ENCODE peak calls at places on chromosomes 2 and 18, in four cellular contexts. U is K562, R is SK-N-SH, T is HCT116. S is an unnamed sample.

GRCh38 chr2:67528320-67528719 is 131.2 kb downstream of the ETAA1 start:
- DNase-seq in R (no peak), T (no peak), U (no peak), S (no peak)

GRCh38 chr2:45268631-45269030 is 259.4 kb upstream of the SIX2 start:
- DNase-seq in T (no peak), R (no peak), U (no peak), S (no peak)

GRCh38 chr2:16525265-16525887 is 140.3 kb downstream of the CYRIA start:
- DNase-seq in R (peak), U (peak), T (peak), S (peak)

GRCh38 chr2:195758846-195759245 is 101.8 kb downstream of the SLC39A10 start:
- DNase-seq in T (no peak), R (no peak), U (no peak), S (no peak)

GRCh38 chr2:118177932-118178331 is 89.7 kb downstream of the INSIG2 start:
- DNase-seq in R (no peak), U (no peak), T (no peak), S (no peak)

GRCh38 chr2:179555681-179556283 is 291.1 kb upstream of the SESTD1 start:
- DNase-seq in T (no peak), U (no peak), R (no peak), S (no peak)

GRCh38 chr2:54942373-54942772 is 107.9 kb downstream of the RTN4 start:
- DNase-seq in T (no peak), R (no peak), U (no peak), S (no peak)

GRCh38 chr2:19733951-19734425 is 167.8 kb downstream of the TTC32 start:
- DNase-seq in T (no peak), R (no peak), U (no peak), S (no peak)

GRCh38 chr2:5690718-5691658 is 1.2 kb upstream of the SOX11 start:
- DNase-seq in T (no peak), U (no peak), R (peak), S (no peak)

GRCh38 chr2:26941486-26941885 is 29.0 kb upstream of the MAPRE3 start:
- DNase-seq in U (no peak), R (no peak), T (no peak), S (peak)

DNA sequence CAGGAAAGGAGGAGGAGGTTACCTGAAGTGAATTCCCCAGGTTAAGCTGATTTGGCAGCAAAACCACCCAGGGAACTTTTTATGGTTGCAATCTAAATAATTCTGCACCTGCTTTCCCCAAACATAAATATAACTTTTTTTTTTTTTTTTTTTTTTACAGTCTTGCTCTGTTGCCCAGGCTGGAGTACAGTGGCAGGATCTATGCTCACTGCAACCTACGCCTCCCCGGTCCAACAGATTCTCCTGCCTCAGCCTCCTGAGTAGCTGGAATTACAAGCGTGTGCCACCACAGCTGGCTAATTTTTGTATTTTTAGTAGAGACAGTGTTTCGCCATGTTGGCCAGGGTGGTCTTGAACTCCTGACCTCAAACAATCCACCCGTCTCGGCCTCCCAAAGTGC is 16.1 kb upstream of the PPP1CB start:
- DNase-seq in U (no peak), R (no peak), T (no peak), S (no peak)
- TF ChIP-seq JUND in U (no peak), R (no peak), T (no peak), S (no peak)

GRCh38 chr18:76565238-76566173 is 70.5 kb upstream of the ZNF516 start:
- DNase-seq in U (peak), T (no peak), R (peak), S (peak)

GRCh38 chr18:76562286-76562840 is 67.3 kb upstream of the ZNF516 start:
- DNase-seq in T (no peak), U (peak), R (peak), S (no peak)

GRCh38 chr18:76564636-76565237 is 69.7 kb upstream of the ZNF516 start:
- DNase-seq in T (no peak), U (no peak), R (no peak), S (peak)

GRCh38 chr18:76566987-76567386 is 71.9 kb upstream of the ZNF516 start:
- DNase-seq in T (no peak), U (no peak), R (no peak), S (no peak)

GRCh38 chr18:76564117-76564516 is 69.1 kb upstream of the ZNF516 start:
- DNase-seq in T (peak), U (no peak), R (no peak), S (no peak)
- TF ChIP-seq JUND in T (peak), U (no peak), R (no peak), S (no peak)

DNA sequence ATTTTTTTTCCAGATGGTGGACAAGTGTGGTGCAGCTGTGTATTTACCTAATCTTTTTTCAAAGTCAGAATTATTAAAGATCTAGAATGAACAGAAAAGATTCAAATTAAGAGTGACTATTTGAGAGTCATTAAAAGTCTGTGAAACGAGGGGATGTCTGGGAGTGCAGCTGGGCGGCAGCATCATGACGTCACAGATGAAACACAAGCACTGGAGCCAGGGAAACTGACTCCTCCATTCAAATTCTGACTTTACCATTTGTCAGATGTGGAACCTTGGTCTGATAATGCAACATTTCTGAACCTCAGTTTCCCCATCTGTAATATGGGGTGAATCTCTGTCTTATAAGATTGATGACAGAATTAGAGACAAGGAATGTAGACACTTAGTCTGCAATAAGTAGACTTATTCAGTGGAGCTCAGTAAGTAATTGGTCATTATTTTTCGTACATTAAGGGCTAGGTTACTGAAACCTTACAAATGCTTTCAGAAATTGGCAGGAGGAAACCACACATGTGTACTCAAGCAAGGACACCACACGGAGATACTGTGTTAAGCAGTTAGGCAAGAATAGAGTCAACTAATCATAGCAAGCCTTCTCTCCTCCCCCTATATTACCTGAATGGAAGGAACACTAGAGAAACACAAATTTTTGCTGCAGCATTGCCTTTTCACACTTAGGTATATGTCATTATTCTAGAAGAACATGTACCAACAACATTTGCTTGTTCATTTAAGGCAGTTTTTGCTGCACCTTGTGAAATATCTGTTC is 27.8 kb upstream of the CXXC1 start:
- DNase-seq in U (no peak), R (no peak), T (no peak), S (no peak)
- TF ChIP-seq JUND in U (no peak), R (no peak), T (no peak), S (no peak)

GRCh38 chr2:3251974-3252373 is 125.6 kb downstream of the EIPR1 start:
- DNase-seq in R (no peak), T (no peak), U (no peak), S (no peak)

GRCh38 chr2:3254438-3254941 is 123.1 kb downstream of the EIPR1 start:
- DNase-seq in R (no peak), T (no peak), U (no peak), S (no peak)

GRCh38 chr2:3256655-3257054 is 121.0 kb downstream of the EIPR1 start:
- DNase-seq in R (no peak), T (no peak), U (no peak), S (no peak)

GRCh38 chr2:3256157-3256556 is 121.5 kb downstream of the EIPR1 start:
- DNase-seq in R (no peak), U (no peak), T (no peak), S (no peak)

DNA sequence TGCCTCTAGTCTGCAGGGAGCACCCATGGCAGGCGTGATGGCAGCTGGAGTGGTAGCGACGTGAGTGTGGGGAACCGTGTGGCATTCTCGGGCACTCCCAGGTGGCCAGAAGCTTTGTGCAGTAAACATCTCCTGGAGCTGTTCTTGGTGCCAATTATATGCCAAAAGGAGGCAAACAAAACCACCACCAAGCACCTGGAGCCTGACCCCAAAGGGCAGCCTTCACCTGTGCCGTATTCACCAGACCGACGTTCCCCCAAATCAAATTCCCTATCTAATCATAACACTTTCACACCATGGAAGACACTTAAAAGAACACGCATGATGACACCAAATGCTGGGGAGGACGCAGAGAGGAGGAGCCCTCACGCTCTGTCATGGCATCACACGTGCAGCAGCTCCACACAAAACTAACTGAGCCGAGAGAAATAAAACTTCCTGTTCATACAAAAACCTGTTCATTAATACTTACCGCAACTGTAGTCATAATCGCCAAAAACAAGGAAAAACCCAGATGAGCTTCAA is 123.6 kb downstream of the EIPR1 start:
- DNase-seq in R (no peak), U (no peak), T (no peak), S (no peak)
- TF ChIP-seq JUND in R (no peak), U (no peak), T (no peak), S (no peak)

DNA sequence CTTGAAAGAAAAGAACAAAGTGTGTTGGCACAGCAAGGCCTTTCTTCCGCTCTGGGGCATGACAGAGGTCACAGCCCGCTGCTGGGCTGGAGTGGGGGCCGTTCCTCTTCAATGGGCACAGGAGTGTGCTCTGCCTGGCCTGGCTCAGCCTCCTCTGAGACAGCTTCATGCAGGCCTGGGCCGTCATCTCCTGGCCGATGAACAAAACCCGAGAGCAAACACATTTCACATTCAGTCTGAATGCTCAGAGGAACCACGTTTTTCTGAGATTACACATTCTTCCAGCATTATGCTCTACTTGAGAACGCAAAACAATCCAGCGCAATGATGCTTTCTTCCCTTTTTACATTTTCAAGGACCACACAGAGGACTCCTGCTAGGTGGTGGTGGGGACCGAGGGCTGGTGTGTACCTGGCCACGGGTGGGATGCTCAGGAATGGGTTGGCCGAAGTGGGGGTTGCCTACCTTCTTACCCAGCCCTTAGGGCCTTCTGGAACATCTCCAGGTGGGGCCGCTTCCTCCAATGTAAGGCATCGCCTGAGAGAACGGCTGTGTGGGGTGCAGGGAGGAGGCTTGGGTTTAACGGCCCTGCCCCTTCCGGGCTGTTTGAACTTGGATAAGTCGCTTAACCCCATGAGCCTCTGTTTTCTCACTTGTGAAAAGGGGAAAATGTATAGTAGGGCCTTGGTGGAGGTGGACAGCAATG is 34.8 kb downstream of the EMILIN2 start:
- DNase-seq in R (no peak), T (no peak), U (no peak), S (no peak)
- TF ChIP-seq JUND in R (no peak), T (no peak), U (no peak), S (no peak)

DNA sequence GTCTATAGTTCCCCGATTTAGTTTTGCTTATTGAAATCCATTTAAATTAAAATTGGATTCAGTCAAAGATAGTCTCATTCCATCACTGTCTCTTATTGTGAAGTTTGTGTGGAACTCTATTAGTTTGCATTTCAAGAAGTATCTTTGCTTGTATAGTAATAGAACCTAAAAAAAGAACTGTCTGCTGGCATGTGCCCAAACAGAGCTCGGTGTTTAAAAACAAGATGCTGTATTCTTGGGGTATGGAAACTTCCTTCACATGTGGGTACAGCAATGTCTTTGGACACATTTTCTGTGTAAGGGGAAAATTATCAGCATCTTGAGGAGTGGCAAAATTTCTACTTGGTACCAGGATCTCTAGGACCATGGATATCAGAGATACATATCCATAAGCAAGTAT is 292.6 kb downstream of the PLCL1 start:
- DNase-seq in T (no peak), U (no peak), R (no peak), S (no peak)
- TF ChIP-seq JUND in T (no peak), U (no peak), R (no peak), S (no peak)

GRCh38 chr2:36613801-36614200 is 15.8 kb upstream of the FEZ2 start:
- DNase-seq in R (no peak), U (no peak), T (no peak), S (no peak)

GRCh38 chr2:36618381-36618780 is 20.4 kb upstream of the FEZ2 start:
- DNase-seq in R (peak), U (peak), T (peak), S (peak)

GRCh38 chr2:36611316-36611990 is 13.5 kb upstream of the FEZ2 start:
- DNase-seq in U (no peak), T (no peak), R (no peak), S (no peak)

GRCh38 chr2:36616947-36617346 is 19.0 kb upstream of the FEZ2 start:
- DNase-seq in T (no peak), U (no peak), R (no peak), S (no peak)

GRCh38 chr2:36615214-36615613 is 17.2 kb upstream of the FEZ2 start:
- DNase-seq in R (peak), T (no peak), U (peak), S (no peak)
- TF ChIP-seq JUND in R (no peak), T (no peak), U (peak), S (no peak)

GRCh38 chr2:176177580-176178270 is 10.7 kb upstream of the HOXD1 start:
- DNase-seq in R (no peak), U (no peak), T (no peak), S (no peak)

GRCh38 chr2:176176233-176176632 is 12.2 kb upstream of the HOXD1 start:
- DNase-seq in T (no peak), U (no peak), R (no peak), S (no peak)

GRCh38 chr2:176178807-176179271 is 9.6 kb upstream of the HOXD1 start:
- DNase-seq in T (no peak), U (no peak), R (no peak), S (no peak)

GRCh38 chr2:176175729-176176074 is 12.8 kb upstream of the HOXD1 start:
- DNase-seq in R (no peak), T (no peak), U (no peak), S (no peak)

GRCh38 chr2:176178271-176178806 is 10.1 kb upstream of the HOXD1 start:
- DNase-seq in R (no peak), T (no peak), U (no peak), S (no peak)
- TF ChIP-seq JUND in R (no peak), T (no peak), U (no peak), S (no peak)

DNA sequence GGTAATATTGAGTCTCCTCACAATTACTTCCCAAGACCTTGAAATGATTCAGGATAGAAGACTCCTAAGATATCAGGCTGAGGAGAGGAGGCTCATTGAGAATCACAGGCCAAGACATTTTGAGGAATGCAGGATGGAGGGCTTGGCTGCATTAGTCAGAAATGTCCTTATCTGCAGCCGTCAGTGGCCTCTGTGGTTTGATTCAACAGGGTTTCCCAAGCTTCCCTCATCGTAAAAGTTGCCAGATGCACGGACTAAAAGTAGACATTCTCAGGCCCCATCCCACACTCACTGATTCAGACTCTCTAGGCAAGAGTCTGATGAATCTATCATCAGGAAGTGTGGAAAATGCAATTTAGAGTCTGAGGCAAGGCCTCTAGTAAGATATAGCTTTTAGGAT is 34.0 kb upstream of the TMEM178A start:
- DNase-seq in U (no peak), R (no peak), T (no peak), S (no peak)
- TF ChIP-seq JUND in U (peak), R (peak), T (no peak), S (no peak)

S was measured in T47D.